ENCODE peak calls at places on chromosomes 7 and 10, in four cellular contexts. I, A, B and V are unnamed samples.

GRCh38 chr7:158829342-158830210 is at the start of gene ESYT2:
- ATAC-seq in I (peak; percentile 95), A (peak; percentile 96), B (peak; percentile 55), V (peak; percentile 95)

GRCh38 chr10:124119933-124120332 is 26.5 kb upstream of the CHST15 start:
- ATAC-seq in I (peak; percentile 76), A (peak; percentile 82), B (no peak), V (peak; percentile 52)

GRCh38 chr7:43650457-43651052 is 67.6 kb downstream of the STK17A start:
- ATAC-seq in I (no peak), A (no peak), B (no peak), V (no peak)

GRCh38 chr7:23338439-23338838 is 39.3 kb downstream of the MALSU1 start:
- ATAC-seq in I (no peak), A (no peak), B (no peak), V (no peak)

GRCh38 chr7:135335628-135336139 is 102.0 kb downstream of the STRA8 start:
- ATAC-seq in I (peak; percentile 64), A (peak; percentile 60), B (peak; percentile 100), V (peak; percentile 35)

GRCh38 chr10:31124852-31125251 is 93.2 kb upstream of the ZNF438 start:
- ATAC-seq in I (no peak), A (no peak), B (no peak), V (no peak)

GRCh38 chr7:122219253-122219865 is 75.3 kb upstream of the AASS start:
- ATAC-seq in I (no peak), A (no peak), B (no peak), V (no peak)

GRCh38 chr10:7950981-7951847 is 103.3 kb upstream of the GATA3 start:
- ATAC-seq in I (no peak), A (no peak), B (no peak), V (no peak)

GRCh38 chr10:112311481-112311880 is 28.3 kb downstream of the TECTB start:
- ATAC-seq in I (no peak), A (no peak), B (no peak), V (no peak)